ENCODE peak calls at places on chromosome 7, in five cellular contexts. One of them, this sample, is unnamed.

GRCh38 chr7:137820677-137821420 is 25.9 kb downstream of the DGKI start:
- DNase-seq in ovary: no peak
- DNase-seq in fibroblast of mammary gland: peak
- DNase-seq in endodermal cell: peak
- DNase-seq in fibroblast of lung: peak
- DNase-seq in this sample: peak

GRCh38 chr7:26507375-26508068 is 215.9 kb downstream of the SNX10 start:
- DNase-seq in endodermal cell: no peak
- DNase-seq in ovary: no peak
- DNase-seq in fibroblast of lung: no peak
- DNase-seq in fibroblast of mammary gland: no peak
- DNase-seq in this sample: no peak

GRCh38 chr7:17301491-17302101 is 3.1 kb downstream of the AHR start:
- DNase-seq in ovary: no peak
- DNase-seq in fibroblast of mammary gland: peak
- DNase-seq in fibroblast of lung: peak
- DNase-seq in endodermal cell: no peak
- DNase-seq in this sample: peak

GRCh38 chr7:366171-366916 is 76.4 kb downstream of the FOXL3 start:
- DNase-seq in fibroblast of mammary gland: no peak
- DNase-seq in endodermal cell: no peak
- DNase-seq in fibroblast of lung: peak
- DNase-seq in ovary: no peak
- DNase-seq in this sample: no peak

GRCh38 chr7:115043605-115044004 is 121.7 kb downstream of the MDFIC start:
- DNase-seq in fibroblast of lung: peak
- DNase-seq in endodermal cell: no peak
- DNase-seq in ovary: no peak
- DNase-seq in fibroblast of mammary gland: peak
- DNase-seq in this sample: no peak

GRCh38 chr7:132035517-132036362 is 479.3 kb upstream of the PODXL start:
- DNase-seq in fibroblast of lung: no peak
- DNase-seq in endodermal cell: no peak
- DNase-seq in ovary: peak
- DNase-seq in fibroblast of mammary gland: no peak
- DNase-seq in this sample: no peak

GRCh38 chr7:79789584-79790345 is 336.3 kb upstream of the MAGI2 start:
- DNase-seq in endodermal cell: no peak
- DNase-seq in fibroblast of mammary gland: peak
- DNase-seq in ovary: peak
- DNase-seq in fibroblast of lung: peak
- DNase-seq in this sample: peak

GRCh38 chr7:129906700-129907099 is 46.1 kb downstream of the UBE2H start:
- DNase-seq in ovary: no peak
- DNase-seq in endodermal cell: no peak
- DNase-seq in fibroblast of mammary gland: peak
- DNase-seq in fibroblast of lung: no peak
- DNase-seq in this sample: peak

GRCh38 chr7:107622429-107622828 is 38.2 kb upstream of the SLC26A4 start:
- DNase-seq in ovary: no peak
- DNase-seq in fibroblast of lung: peak
- DNase-seq in fibroblast of mammary gland: peak
- DNase-seq in endodermal cell: no peak
- DNase-seq in this sample: peak

GRCh38 chr7:111516612-111517011 is 45.7 kb downstream of the IMMP2L start:
- DNase-seq in fibroblast of mammary gland: no peak
- DNase-seq in endodermal cell: no peak
- DNase-seq in fibroblast of lung: no peak
- DNase-seq in ovary: no peak
- DNase-seq in this sample: no peak

GRCh38 chr7:40964610-40965009 is 738.3 kb downstream of the INHBA start:
- DNase-seq in fibroblast of mammary gland: no peak
- DNase-seq in endodermal cell: no peak
- DNase-seq in ovary: no peak
- DNase-seq in fibroblast of lung: no peak
- DNase-seq in this sample: no peak

GRCh38 chr7:7157887-7158271 is 24.5 kb upstream of the C1GALT1 start:
- DNase-seq in fibroblast of lung: peak
- DNase-seq in endodermal cell: no peak
- DNase-seq in ovary: no peak
- DNase-seq in fibroblast of mammary gland: peak
- DNase-seq in this sample: peak

GRCh38 chr7:128959296-128959695 is 21.6 kb downstream of the IRF5 start:
- DNase-seq in ovary: no peak
- DNase-seq in fibroblast of lung: no peak
- DNase-seq in fibroblast of mammary gland: no peak
- DNase-seq in endodermal cell: no peak
- DNase-seq in this sample: no peak

GRCh38 chr7:111030358-111030735 is 60.6 kb upstream of the LRRN3 start:
- DNase-seq in fibroblast of lung: no peak
- DNase-seq in fibroblast of mammary gland: peak
- DNase-seq in ovary: no peak
- DNase-seq in endodermal cell: no peak
- DNase-seq in this sample: peak

GRCh38 chr7:1694981-1695511 is 25.0 kb downstream of the ELFN1 start:
- DNase-seq in ovary: no peak
- DNase-seq in endodermal cell: peak
- DNase-seq in fibroblast of mammary gland: no peak
- DNase-seq in fibroblast of lung: no peak
- DNase-seq in this sample: no peak

GRCh38 chr7:92830047-92830446 is 6.3 kb downstream of the CDK6 start:
- DNase-seq in ovary: no peak
- DNase-seq in fibroblast of mammary gland: no peak
- DNase-seq in endodermal cell: no peak
- DNase-seq in fibroblast of lung: no peak
- DNase-seq in this sample: no peak

GRCh38 chr7:36278069-36278766 is 111.4 kb upstream of the ANLN start:
- DNase-seq in endodermal cell: peak
- DNase-seq in fibroblast of mammary gland: no peak
- DNase-seq in ovary: no peak
- DNase-seq in fibroblast of lung: no peak
- DNase-seq in this sample: no peak

GRCh38 chr7:118245267-118246040 is 20.9 kb downstream of the ANKRD7 start:
- DNase-seq in ovary: no peak
- DNase-seq in endodermal cell: no peak
- DNase-seq in fibroblast of lung: no peak
- DNase-seq in fibroblast of mammary gland: no peak
- DNase-seq in this sample: peak

GRCh38 chr7:88205179-88205578 is 14.7 kb downstream of the SRI start:
- DNase-seq in ovary: no peak
- DNase-seq in fibroblast of mammary gland: no peak
- DNase-seq in fibroblast of lung: no peak
- DNase-seq in endodermal cell: no peak
- DNase-seq in this sample: no peak

GRCh38 chr7:48427671-48428070 is 256.4 kb downstream of the ABCA13 start:
- DNase-seq in fibroblast of lung: no peak
- DNase-seq in ovary: no peak
- DNase-seq in fibroblast of mammary gland: peak
- DNase-seq in endodermal cell: no peak
- DNase-seq in this sample: peak

GRCh38 chr7:16318989-16319915 is 102.1 kb downstream of the CRPPA start:
- DNase-seq in ovary: no peak
- DNase-seq in fibroblast of mammary gland: peak
- DNase-seq in fibroblast of lung: peak
- DNase-seq in endodermal cell: no peak
- DNase-seq in this sample: peak

GRCh38 chr7:119482209-119482608 is 790.8 kb upstream of the KCND2 start:
- DNase-seq in ovary: no peak
- DNase-seq in endodermal cell: peak
- DNase-seq in fibroblast of mammary gland: peak
- DNase-seq in fibroblast of lung: peak
- DNase-seq in this sample: peak

GRCh38 chr7:151410405-151411390 is 860 bp upstream of the WDR86 start:
- DNase-seq in fibroblast of lung: peak
- DNase-seq in ovary: peak
- DNase-seq in fibroblast of mammary gland: no peak
- DNase-seq in endodermal cell: peak
- DNase-seq in this sample: no peak

GRCh38 chr7:7944619-7945282 is 23.8 kb upstream of the GLCCI1 start:
- DNase-seq in ovary: no peak
- DNase-seq in fibroblast of lung: no peak
- DNase-seq in fibroblast of mammary gland: no peak
- DNase-seq in endodermal cell: peak
- DNase-seq in this sample: no peak

DNA sequence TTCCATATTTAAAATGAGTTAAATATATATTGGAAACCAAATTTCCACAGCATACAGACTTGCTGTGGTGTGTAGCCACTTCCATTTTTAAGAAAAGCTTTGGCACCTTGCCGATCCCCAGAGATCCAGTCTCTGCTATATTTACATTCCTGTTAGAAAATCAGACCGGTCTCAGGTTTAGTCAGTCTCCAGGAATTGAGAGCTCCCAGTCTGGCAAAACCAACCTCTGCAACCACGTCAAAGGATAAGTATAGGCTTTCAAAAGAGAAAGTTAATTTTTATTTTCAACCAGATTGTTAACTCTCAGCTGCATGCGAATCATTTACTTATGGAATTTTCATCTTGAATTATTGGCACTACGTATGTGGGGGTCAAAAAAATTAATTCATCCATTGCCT is 28.1 kb downstream of the PUS7 start:
- DNase-seq in endodermal cell: no peak
- DNase-seq in ovary: peak
- DNase-seq in fibroblast of lung: peak
- DNase-seq in fibroblast of mammary gland: peak
- DNase-seq in this sample: peak
- H3K4me3 ChIP-seq in endodermal cell: no peak
- H3K4me3 ChIP-seq in ovary: no peak
- H3K4me3 ChIP-seq in fibroblast of lung: no peak
- H3K4me3 ChIP-seq in fibroblast of mammary gland: no peak
- H3K4me3 ChIP-seq in this sample: no peak

DNA sequence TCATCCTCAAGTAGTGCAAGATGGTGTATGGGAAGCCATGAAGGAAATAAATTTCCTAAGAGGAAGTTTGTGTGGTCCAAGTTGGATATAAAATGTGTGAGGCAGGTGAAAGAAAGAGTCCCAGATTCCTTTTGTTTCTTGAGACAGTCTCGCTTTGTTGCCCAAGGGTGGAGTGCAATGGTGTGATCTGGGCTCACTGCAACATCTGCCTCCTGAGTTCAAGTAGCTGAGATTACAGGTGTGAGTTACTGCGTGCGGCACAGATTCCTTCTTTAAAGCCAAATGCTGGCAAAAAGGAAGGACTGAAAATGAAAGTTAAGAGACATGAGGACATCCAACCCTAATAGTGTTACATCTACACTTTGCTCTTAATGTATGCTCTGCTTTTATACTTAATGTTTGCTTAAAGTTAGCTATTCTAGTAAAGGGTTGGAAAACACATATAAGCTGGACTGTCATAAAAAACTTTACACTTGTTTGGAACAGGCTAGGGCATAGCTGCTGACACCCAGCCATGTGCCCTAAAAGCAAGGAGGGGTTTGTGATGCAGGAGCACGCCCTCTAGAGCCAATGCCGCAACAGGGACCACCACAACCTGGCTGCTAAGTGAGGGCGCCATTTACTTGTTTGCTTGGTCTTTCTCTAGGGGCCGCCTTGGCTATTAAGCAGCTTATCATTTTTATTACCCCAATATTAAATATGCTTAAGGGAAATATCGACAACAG is 34.5 kb downstream of the CLEC2L start:
- DNase-seq in ovary: no peak
- DNase-seq in fibroblast of mammary gland: no peak
- DNase-seq in fibroblast of lung: no peak
- DNase-seq in endodermal cell: peak
- DNase-seq in this sample: no peak
- TF ChIP-seq CTCF in ovary: no peak
- TF ChIP-seq CTCF in fibroblast of mammary gland: no peak
- TF ChIP-seq CTCF in fibroblast of lung: no peak
- TF ChIP-seq CTCF in endodermal cell: peak
- TF ChIP-seq CTCF in this sample: no peak

DNA sequence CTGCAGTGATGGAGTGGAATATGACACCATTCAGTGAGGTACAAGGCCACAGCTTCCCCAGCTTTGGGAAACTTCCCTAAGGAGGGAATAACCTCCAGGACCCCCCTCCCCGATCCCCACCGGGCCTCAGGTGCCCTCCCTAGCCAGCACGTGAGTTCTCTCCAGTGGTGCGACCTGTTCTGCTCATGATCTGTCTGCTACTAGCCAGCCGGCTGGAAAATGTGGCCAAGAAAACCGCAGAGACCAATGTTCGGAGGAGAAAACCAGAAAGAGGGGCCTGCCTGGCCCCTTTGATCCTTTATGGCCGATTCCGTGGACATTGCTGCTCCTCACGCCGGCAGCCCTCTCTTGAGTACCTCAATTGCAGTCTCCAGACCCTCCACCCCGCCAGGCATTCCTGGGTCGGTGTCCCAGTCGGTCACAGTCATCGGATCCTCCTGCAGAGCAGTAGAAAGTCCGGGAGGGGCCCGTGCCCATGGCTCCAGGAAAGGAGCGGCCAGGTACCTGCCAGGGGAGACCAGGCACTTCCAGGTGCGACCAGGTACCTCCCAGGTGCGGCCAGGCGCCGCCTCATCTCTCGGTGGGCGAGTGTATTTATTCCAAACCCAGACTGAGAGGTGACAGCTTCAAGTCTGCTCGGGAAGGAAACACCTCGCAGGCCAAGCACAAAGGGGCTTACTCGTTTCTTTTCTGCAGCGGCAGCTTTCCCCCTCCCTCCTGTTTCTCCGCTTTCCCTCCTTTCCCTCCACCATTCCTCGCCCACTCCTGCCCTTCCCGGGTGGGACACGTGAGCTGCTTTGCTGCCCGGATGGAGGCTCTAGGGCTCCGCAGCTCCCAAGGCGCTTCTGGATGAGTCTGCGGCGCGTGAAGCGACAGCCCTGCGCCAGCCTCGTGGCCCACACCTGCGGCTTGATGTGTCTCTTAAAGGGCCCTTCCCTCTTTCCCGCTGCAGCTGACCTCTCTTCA is 39.6 kb upstream of the AGK start:
- DNase-seq in fibroblast of lung: no peak
- DNase-seq in endodermal cell: peak
- DNase-seq in fibroblast of mammary gland: no peak
- DNase-seq in ovary: no peak
- DNase-seq in this sample: no peak
- H3K4me3 ChIP-seq in fibroblast of lung: no peak
- H3K4me3 ChIP-seq in endodermal cell: no peak
- H3K4me3 ChIP-seq in fibroblast of mammary gland: no peak
- H3K4me3 ChIP-seq in ovary: no peak
- H3K4me3 ChIP-seq in this sample: no peak

DNA sequence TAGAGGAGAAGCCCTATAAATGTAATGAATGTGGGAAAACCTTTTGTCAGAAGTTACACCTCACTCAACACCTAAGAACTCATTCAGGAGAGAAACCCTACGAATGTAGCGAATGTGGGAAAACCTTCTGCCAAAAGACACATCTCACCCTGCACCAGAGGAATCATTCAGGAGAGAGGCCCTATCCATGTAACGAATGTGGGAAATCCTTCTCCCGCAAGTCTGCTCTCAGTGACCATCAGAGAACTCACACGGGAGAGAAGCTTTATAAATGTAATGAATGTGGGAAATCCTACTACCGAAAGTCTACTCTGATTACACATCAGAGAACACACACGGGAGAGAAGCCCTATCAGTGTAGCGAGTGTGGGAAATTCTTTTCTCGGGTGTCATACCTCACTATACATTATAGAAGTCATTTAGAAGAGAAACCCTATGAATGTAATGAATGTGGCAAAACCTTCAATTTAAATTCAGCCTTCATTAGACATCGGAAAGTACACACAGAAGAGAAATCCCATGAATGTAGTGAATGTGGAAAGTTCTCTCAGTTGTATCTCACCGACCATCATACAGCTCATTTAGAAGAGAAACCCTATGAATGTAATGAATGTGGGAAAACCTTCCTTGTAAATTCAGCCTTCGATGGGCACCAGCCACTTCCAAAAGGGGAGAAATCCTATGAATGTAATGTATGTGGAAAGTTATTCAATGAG is 18.9 kb downstream of the RBAK start:
- DNase-seq in fibroblast of lung: peak
- DNase-seq in ovary: no peak
- DNase-seq in fibroblast of mammary gland: peak
- DNase-seq in endodermal cell: no peak
- DNase-seq in this sample: peak
- TF ChIP-seq CTCF in fibroblast of lung: no peak
- TF ChIP-seq CTCF in ovary: no peak
- TF ChIP-seq CTCF in fibroblast of mammary gland: no peak
- TF ChIP-seq CTCF in endodermal cell: no peak
- TF ChIP-seq CTCF in this sample: no peak

This sample was measured in astrocyte of the spinal cord.